ENCODE peak calls at places on chromosome 22, in ten cellular contexts. H is GM13976; M is HFF-Myc; I is NCI-H2107; N is naive thymus-derived CD4-positive, alpha-beta T cell; O is stimulated activated CD4-positive, alpha-beta T cell treated with anti-CD3 and anti-CD28 coated beads, Interleukin-2, amount 100 ng/mL, for 48 hours; R is HCT116; S is T-helper 9 cell; B is EL; L is glutamatergic neuron. T is an unnamed sample.

GRCh38 chr22:20299736-20300136 is 20.1 kb downstream of the DGCR6L start:
- DNase-seq in L (no peak), I (no peak), S (no peak), B (no peak), N (no peak), R (no peak), M (no peak), H (no peak), O (no peak), T (no peak)

GRCh38 chr22:19989725-19990067 is 26.9 kb downstream of the ARVCF start:
- DNase-seq in S (no peak), L (no peak), O (no peak), I (no peak), M (no peak), H (no peak), N (no peak), B (no peak), R (no peak), T (no peak)

GRCh38 chr22:49232319-49233067 is 595.2 kb downstream of the BRD1 start:
- DNase-seq in B (no peak), O (no peak), I (no peak), L (no peak), M (no peak), H (no peak), R (no peak), N (no peak), S (no peak), T (no peak)

GRCh38 chr22:41310336-41310735 is 9.0 kb downstream of the ZC3H7B start:
- DNase-seq in H (no peak), N (no peak), M (no peak), B (no peak), I (no peak), L (no peak), S (no peak), R (no peak), O (no peak), T (no peak)

GRCh38 chr22:17980638-17981051 is 43.7 kb downstream of the MICAL3 start:
- DNase-seq in L (peak), O (no peak), H (no peak), S (peak), R (no peak), I (no peak), M (no peak), B (no peak), N (no peak), T (peak)

GRCh38 chr22:28903719-28904118 is 20.3 kb downstream of the ZNRF3 start:
- DNase-seq in L (no peak), B (no peak), O (no peak), M (no peak), S (no peak), N (no peak), H (no peak), I (no peak), R (no peak), T (no peak)

GRCh38 chr22:25363474-25363873 is 144.0 kb downstream of the CRYBB2 start:
- DNase-seq in N (no peak), R (no peak), S (no peak), O (no peak), H (no peak), M (no peak), I (no peak), B (no peak), L (peak), T (no peak)

GRCh38 chr22:28822930-28823481 is 22.6 kb upstream of the XBP1 start:
- DNase-seq in R (no peak), B (no peak), M (no peak), O (no peak), L (no peak), I (no peak), H (no peak), S (no peak), N (no peak), T (peak)

GRCh38 chr22:43562843-43563242 is 151.0 kb downstream of the MPPED1 start:
- DNase-seq in M (no peak), I (no peak), S (no peak), R (no peak), H (no peak), B (no peak), L (no peak), O (no peak), N (no peak), T (no peak)

GRCh38 chr22:37186228-37186996 is 1.6 kb downstream of the C1QTNF6 start:
- DNase-seq in B (peak), M (no peak), S (no peak), L (peak), N (no peak), O (no peak), H (peak), I (no peak), R (peak), T (peak)

GRCh38 chr22:31233001-31233400 is 20.9 kb downstream of the LIMK2 start:
- DNase-seq in S (no peak), I (no peak), N (no peak), H (no peak), B (no peak), R (no peak), O (no peak), M (no peak), L (no peak), T (no peak)

GRCh38 chr22:50153756-50154140 is 16.8 kb upstream of the PANX2 start:
- DNase-seq in M (no peak), R (no peak), B (no peak), S (no peak), O (no peak), L (no peak), H (peak), I (no peak), N (no peak), T (no peak)

GRCh38 chr22:38027487-38027886 is 29.7 kb upstream of the PICK1 start:
- DNase-seq in H (no peak), I (no peak), M (no peak), O (no peak), N (no peak), R (no peak), S (no peak), L (no peak), B (no peak), T (no peak)

GRCh38 chr22:49957826-49958461 is 2.6 kb upstream of the PIM3 start:
- DNase-seq in I (no peak), H (no peak), O (no peak), L (peak), N (no peak), S (no peak), R (no peak), B (no peak), M (no peak), T (no peak)

GRCh38 chr22:23383491-23384450 is 196.3 kb downstream of the IGLL1 start:
- DNase-seq in B (no peak), L (peak), H (peak), S (no peak), M (no peak), I (no peak), O (no peak), R (no peak), N (no peak), T (no peak)

GRCh38 chr22:39336411-39336810 is 13.4 kb upstream of the SYNGR1 start:
- DNase-seq in R (no peak), L (no peak), N (no peak), I (no peak), B (no peak), H (no peak), O (no peak), M (no peak), S (no peak), T (no peak)

GRCh38 chr22:36816635-36817428 is at the start of gene PVALB:
- DNase-seq in N (peak), M (no peak), S (no peak), O (no peak), H (no peak), I (no peak), R (no peak), B (peak), L (peak), T (no peak)

GRCh38 chr22:20589614-20590476 is 82.4 kb downstream of the MED15 start:
- DNase-seq in B (no peak), S (no peak), N (no peak), H (no peak), L (no peak), R (no peak), M (no peak), O (no peak), I (no peak), T (no peak)

GRCh38 chr22:26903030-26903856 is 245.9 kb downstream of the MIAT start:
- DNase-seq in L (peak), H (peak), B (no peak), S (no peak), M (no peak), O (peak), N (no peak), R (no peak), I (no peak), T (no peak)

T was measured in GM12865.